ENCODE peak calls at places on chromosomes 3 and 15, in four cellular contexts. J, V, F and S are unnamed samples. For H3K9me1, the result is how much of the 10 kb centered on the place peaks cover.

GRCh38 chr3:127755305-127755681 is 67.0 kb downstream of the MGLL start:
- DNase-seq in F (no peak), V (no peak), J (no peak), S (no peak)

GRCh38 chr15:27897481-27897880 is 201.6 kb downstream of the OCA2 start:
- DNase-seq in V (no peak), J (no peak), F (no peak), S (no peak)

GRCh38 chr3:190012784-190013183 is 107.9 kb downstream of the P3H2 start:
- DNase-seq in V (no peak), J (no peak), F (no peak), S (no peak)

GRCh38 chr3:112130638-112130993 is 2.4 kb downstream of the GCSAM start:
- DNase-seq in J (no peak), V (no peak), F (no peak), S (no peak)

GRCh38 chr3:32113981-32114566 is 7.7 kb downstream of the GPD1L start:
- DNase-seq in F (no peak), J (no peak), V (no peak), S (no peak)

GRCh38 chr15:77966540-77967290 is 110.8 kb downstream of the TBC1D2B start:
- DNase-seq in J (peak), F (peak), V (no peak), S (peak)

GRCh38 chr15:58522391-58522790 is 90.6 kb downstream of the LIPC start:
- DNase-seq in F (no peak), V (no peak), J (no peak), S (no peak)

GRCh38 chr3:186442162-186442561 is 80.1 kb upstream of the DGKG start:
- DNase-seq in F (no peak), V (no peak), J (no peak), S (no peak)

GRCh38 chr15:66935121-66935520 is 130.3 kb upstream of the SMAD3 start:
- DNase-seq in J (no peak), F (no peak), V (no peak), S (no peak)

GRCh38 chr3:8663177-8664061 is 18.8 kb upstream of the SSUH2 start:
- DNase-seq in V (no peak), J (peak), F (peak), S (peak)

GRCh38 chr3:188196232-188196990 is 42.5 kb downstream of the LPP start:
- DNase-seq in V (no peak), F (no peak), J (peak), S (no peak)

GRCh38 chr3:47161983-47162694 is 1.8 kb downstream of the SETD2 start:
- DNase-seq in J (no peak), F (no peak), V (no peak), S (no peak)

GRCh38 chr15:96340611-96341464 is 10.3 kb downstream of the NR2F2 start:
- DNase-seq in F (no peak), J (peak), V (no peak), S (peak)

GRCh38 chr15:63968700-63969099 is 77.6 kb downstream of the DAPK2 start:
- DNase-seq in V (no peak), F (no peak), J (no peak), S (no peak)

GRCh38 chr3:37453393-37454391 is 279.3 kb upstream of the LRRFIP2 start:
- DNase-seq in V (no peak), J (no peak), F (peak), S (no peak)

GRCh38 chr3:1962531-1963090 is 136.1 kb upstream of the CNTN4 start:
- DNase-seq in J (no peak), V (no peak), F (no peak), S (no peak)

GRCh38 chr3:5078151-5078550 is 43.9 kb upstream of the ARL8B start:
- DNase-seq in F (no peak), J (peak), V (peak), S (no peak)

GRCh38 chr3:134775831-134776230 is 19.2 kb upstream of the EPHB1 start:
- DNase-seq in F (no peak), V (no peak), J (no peak), S (no peak)

GRCh38 chr3:81426826-81427565 is 334.4 kb downstream of the GBE1 start:
- DNase-seq in F (no peak), J (no peak), V (no peak), S (no peak)

GRCh38 chr3:161263057-161263456 is 41.9 kb downstream of the NMD3 start:
- DNase-seq in F (no peak), J (peak), V (no peak), S (no peak)

GRCh38 chr15:52326758-52327157 is 31.2 kb upstream of the MYO5C start:
- DNase-seq in V (no peak), J (peak), F (no peak), S (no peak)

GRCh38 chr15:50249704-50250103 is 15.8 kb downstream of the HDC start:
- DNase-seq in F (no peak), J (no peak), V (no peak), S (no peak)

GRCh38 chr15:99435138-99435695 is 130.6 kb upstream of the MEF2A start:
- DNase-seq in F (no peak), J (no peak), V (no peak), S (no peak)

GRCh38 chr3:187044206-187044605 is 95.1 kb downstream of the RPL39L start:
- DNase-seq in V (no peak), F (no peak), J (no peak), S (peak)

GRCh38 chr3:123522666-123523412 is 62.0 kb downstream of the HACD2 start:
- DNase-seq in J (no peak), F (no peak), V (no peak), S (peak)

GRCh38 chr15:23642413-23643044 is 5.1 kb downstream of the MAGEL2 start:
- DNase-seq in V (no peak), F (peak), J (peak), S (peak)

GRCh38 chr3:57094606-57095005 is 34.1 kb downstream of the SPATA12 start:
- DNase-seq in J (peak), V (no peak), F (no peak), S (no peak)

GRCh38 chr3:48247401-48247807 is 6.5 kb downstream of the ZNF589 start:
- DNase-seq in J (no peak), F (peak), V (no peak), S (peak)

GRCh38 chr3:56822501-56822900 is 20.8 kb upstream of the ARHGEF3 start:
- DNase-seq in J (no peak), V (no peak), F (no peak), S (no peak)

DNA sequence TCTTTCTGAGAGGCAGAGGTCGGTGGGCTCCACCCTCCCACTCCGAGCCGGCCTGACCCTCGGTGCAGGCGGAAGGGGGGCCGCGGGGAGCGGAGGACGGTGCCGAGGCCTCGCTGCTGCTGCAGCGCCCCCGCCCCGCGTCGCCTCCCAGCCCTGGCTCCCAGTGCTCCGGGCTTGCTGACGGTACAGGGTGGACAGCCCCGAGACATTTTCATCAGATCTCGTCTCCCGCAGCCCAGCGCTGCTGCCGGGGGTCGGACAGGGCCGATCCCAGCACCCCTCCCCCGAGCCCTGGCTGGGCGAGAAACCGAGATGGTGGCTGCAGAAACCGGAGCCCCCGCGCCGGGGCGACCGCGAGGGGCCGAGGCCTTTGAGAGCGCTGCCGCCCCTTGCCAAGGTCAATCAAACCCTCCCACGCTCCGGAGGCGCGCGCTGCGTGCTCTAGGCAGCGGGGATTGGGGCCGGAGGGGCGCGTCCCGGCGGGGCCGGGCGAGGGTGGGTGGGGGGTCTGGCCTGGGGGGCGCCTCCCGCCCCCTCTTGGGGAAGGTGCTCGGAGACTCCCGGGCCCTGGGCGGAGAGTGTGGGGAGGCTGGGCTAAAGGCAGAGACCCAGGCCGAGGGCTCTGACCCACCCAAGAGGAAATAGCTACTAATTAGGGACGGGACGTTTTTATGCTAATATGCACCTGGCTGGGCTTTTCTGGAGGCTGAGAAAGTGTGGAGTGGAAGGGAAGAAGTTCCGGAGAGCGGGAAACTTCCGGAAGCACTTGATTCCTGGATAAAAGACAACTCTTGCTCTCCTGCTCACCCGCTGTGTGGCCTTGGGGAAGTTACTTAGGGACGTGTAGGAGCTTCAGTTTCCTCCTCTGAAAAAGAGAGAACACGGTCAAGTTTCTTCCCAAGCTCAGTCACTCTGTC is 42.7 kb downstream of the EPHB3 start:
- DNase-seq in F (no peak), V (no peak), J (no peak), S (no peak)
- H3K9me1 ChIP-seq in F (under half), V (under half), J (under half), S (under half)

GRCh38 chr3:71975573-71975972 is 190.6 kb upstream of the PROK2 start:
- DNase-seq in F (no peak), J (no peak), V (no peak), S (no peak)

GRCh38 chr3:71977525-71977924 is 192.6 kb upstream of the PROK2 start:
- DNase-seq in J (no peak), F (no peak), V (no peak), S (no peak)

GRCh38 chr3:71973337-71974030 is 188.5 kb upstream of the PROK2 start:
- DNase-seq in J (no peak), V (no peak), F (no peak), S (no peak)

GRCh38 chr3:71968491-71968890 is 183.5 kb upstream of the PROK2 start:
- DNase-seq in J (no peak), F (no peak), V (no peak), S (no peak)

DNA sequence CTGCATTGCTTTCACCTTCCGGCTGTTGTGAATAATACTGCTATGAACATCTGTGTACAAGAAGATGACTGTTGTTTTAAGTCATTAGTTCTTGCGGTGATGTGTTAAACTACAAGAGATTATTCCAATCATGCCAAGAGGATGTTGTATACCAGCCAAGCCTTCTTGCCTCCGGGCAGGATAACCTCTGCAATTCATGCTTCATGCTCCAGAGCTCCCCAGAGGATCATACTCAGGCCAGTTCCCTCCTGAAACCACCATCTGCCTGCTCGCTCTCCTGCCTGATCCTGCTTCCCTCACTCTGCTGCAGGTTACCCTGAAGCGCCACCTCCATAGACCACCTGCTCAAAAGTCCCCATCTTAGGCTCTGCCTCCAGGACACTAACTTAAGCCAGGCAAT is 187.1 kb upstream of the PROK2 start:
- DNase-seq in J (no peak), F (no peak), V (peak), S (no peak)
- H3K9me1 ChIP-seq in J (under half), F (under half), V (under half), S (under half)

DNA sequence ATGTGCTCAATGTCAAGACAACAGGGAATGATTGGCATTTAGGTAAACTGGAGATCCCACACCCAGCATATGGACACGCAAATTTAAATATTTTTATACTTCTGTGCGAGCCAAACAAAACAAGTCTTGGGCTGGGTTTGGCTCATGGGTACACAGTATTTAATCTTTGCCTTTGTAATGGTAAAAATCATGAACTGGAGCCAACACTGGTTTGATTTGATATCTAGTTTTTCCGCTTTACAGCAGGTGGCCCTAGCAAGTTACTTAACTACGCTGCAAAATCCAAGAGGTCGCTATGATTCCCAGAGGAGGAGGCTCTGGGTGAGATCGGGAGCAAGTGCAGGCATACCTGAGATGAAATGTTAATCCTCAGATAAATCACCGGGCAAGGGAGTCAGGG is 207.9 kb upstream of the SATB1 start:
- DNase-seq in F (no peak), J (no peak), V (no peak), S (no peak)
- H3K9me1 ChIP-seq in F (under half), J (under half), V (under half), S (under half)

DNA sequence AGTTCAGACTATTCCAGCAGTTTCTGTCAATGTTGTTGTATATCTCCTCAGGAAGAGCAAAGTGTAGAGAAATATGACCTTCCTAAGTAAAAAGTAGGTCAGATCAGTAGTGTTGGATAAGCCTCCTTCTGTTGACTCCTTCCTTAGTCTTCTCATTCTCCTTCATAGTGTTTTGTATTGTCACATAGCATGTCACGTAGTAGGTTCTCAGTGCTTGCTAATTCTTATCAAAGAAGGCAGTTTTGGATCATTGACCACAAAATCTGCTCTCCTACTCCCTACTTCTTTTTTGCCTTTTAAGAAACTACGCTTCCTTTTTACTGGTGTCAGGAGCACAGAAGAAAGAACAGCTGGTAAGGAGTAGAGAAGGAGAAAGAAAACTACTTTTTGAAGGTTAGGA is 1.0 kb upstream of the MGA start:
- DNase-seq in F (peak), V (no peak), J (no peak), S (no peak)
- H3K9me1 ChIP-seq in F (under half), V (under half), J (under half), S (under half)

GRCh38 chr3:157713101-157713500 is 209.9 kb upstream of the VEPH1 start:
- DNase-seq in J (no peak), F (no peak), V (no peak), S (no peak)
- H3K9me1 ChIP-seq in J (under half), F (under half), V (under half), S (under half)

GRCh38 chr3:191076903-191077552 is 122.0 kb upstream of the OSTN start:
- DNase-seq in J (peak), V (no peak), F (no peak), S (no peak)
- H3K9me1 ChIP-seq in J (under half), V (under half), F (under half), S (under half)

GRCh38 chr15:70765504-70766281 is 2.3 kb upstream of the UACA start:
- DNase-seq in F (no peak), V (no peak), J (peak), S (no peak)
- H3K9me1 ChIP-seq in F (under half), V (under half), J (under half), S (under half)

GRCh38 chr3:140906785-140907184 is 34.9 kb upstream of the SLC25A36 start:
- DNase-seq in J (no peak), V (no peak), F (no peak), S (no peak)
- H3K9me1 ChIP-seq in J (under half), V (under half), F (under half), S (under half)

GRCh38 chr3:24845524-24846155 is 351.0 kb upstream of the THRB start:
- DNase-seq in V (no peak), F (no peak), J (no peak), S (no peak)
- H3K9me1 ChIP-seq in V (under half), F (under half), J (under half), S (under half)

GRCh38 chr3:66354001-66354400 is 133.2 kb downstream of the SLC25A26 start:
- DNase-seq in J (peak), V (no peak), F (no peak), S (peak)
- H3K9me1 ChIP-seq in J (under half), V (under half), F (under half), S (under half)